ENCODE peak calls at places on chromosomes 5 and 9, in four cellular contexts. B is DMS153, M is EH, Q is HEK293T. D is an unnamed sample.

GRCh38 chr9:91163773-91164471 is 197.8 kb downstream of the AUH start:
- DNase-seq in B (no peak), M (no peak), Q (no peak), D (peak)

GRCh38 chr5:116668361-116668760 is 93.7 kb upstream of the SEMA6A start:
- DNase-seq in B (no peak), M (no peak), Q (no peak), D (no peak)

GRCh38 chr5:181069767-181070491 is 29.9 kb downstream of the BTNL9 start:
- DNase-seq in B (no peak), M (peak), Q (no peak), D (no peak)

GRCh38 chr5:91434348-91434747 is 51.2 kb upstream of the ARRDC3 start:
- DNase-seq in B (no peak), M (no peak), Q (no peak), D (no peak)

GRCh38 chr5:142720561-142721275 is 34.8 kb upstream of the FGF1 start:
- DNase-seq in B (peak), M (peak), Q (no peak), D (no peak)

GRCh38 chr9:108565651-108566378 is 290.0 kb downstream of the ACTL7B start:
- DNase-seq in B (peak), M (peak), Q (peak), D (no peak)

GRCh38 chr5:56128166-56128565 is 105.0 kb downstream of the ANKRD55 start:
- DNase-seq in B (no peak), M (no peak), Q (no peak), D (no peak)

GRCh38 chr9:116349684-116350083 is 196.1 kb downstream of the PAPPA start:
- DNase-seq in B (no peak), M (no peak), Q (no peak), D (no peak)

GRCh38 chr9:126151671-126152050 is 175.0 kb upstream of the MVB12B start:
- DNase-seq in B (peak), M (no peak), Q (peak), D (peak)

GRCh38 chr5:122653087-122654017 is 121.5 kb upstream of the SNX2 start:
- DNase-seq in B (no peak), M (peak), Q (no peak), D (no peak)

GRCh38 chr9:36765077-36765390 is 192.3 kb downstream of the MELK start:
- DNase-seq in B (no peak), M (no peak), Q (no peak), D (no peak)

GRCh38 chr5:33343661-33344327 is 97.0 kb upstream of the TARS1 start:
- DNase-seq in B (no peak), M (peak), Q (no peak), D (no peak)

GRCh38 chr5:28809811-28810750 is 1771.7 kb upstream of the CDH9 start:
- DNase-seq in B (no peak), M (no peak), Q (no peak), D (no peak)

GRCh38 chr9:116286287-116286686 is 132.7 kb downstream of the PAPPA start:
- DNase-seq in B (peak), M (no peak), Q (no peak), D (no peak)

GRCh38 chr5:78888580-78889187 is 96.4 kb downstream of the ARSB start:
- DNase-seq in B (no peak), M (no peak), Q (no peak), D (no peak)

GRCh38 chr5:154286557-154286956 is 96.0 kb downstream of the GALNT10 start:
- DNase-seq in B (no peak), M (no peak), Q (no peak), D (no peak)

GRCh38 chr5:32443541-32444190 is 874 bp downstream of the ZFR start:
- DNase-seq in B (no peak), M (peak), Q (peak), D (no peak)

GRCh38 chr9:34592895-34593601 is 3.5 kb upstream of the CNTFR start:
- DNase-seq in B (no peak), M (peak), Q (no peak), D (peak)

GRCh38 chr9:110125763-110126351 is 82.1 kb downstream of the C9orf152 start:
- DNase-seq in B (no peak), M (no peak), Q (no peak), D (no peak)

GRCh38 chr5:36944607-36945225 is 68.1 kb downstream of the NIPBL start:
- DNase-seq in B (no peak), M (peak), Q (no peak), D (no peak)

GRCh38 chr5:143248822-143249579 is 154.5 kb downstream of the NR3C1 start:
- DNase-seq in B (no peak), M (peak), Q (no peak), D (no peak)

GRCh38 chr5:77449981-77450380 is 42.1 kb downstream of the WDR41 start:
- DNase-seq in B (no peak), M (peak), Q (no peak), D (no peak)

GRCh38 chr5:166166071-166166470 is 2125.4 kb upstream of the WWC1 start:
- DNase-seq in B (peak), M (no peak), Q (no peak), D (no peak)

GRCh38 chr5:140000332-140000731 is 42.8 kb downstream of the NRG2 start:
- DNase-seq in B (no peak), M (no peak), Q (no peak), D (no peak)

GRCh38 chr9:35549466-35549865 is 55.6 kb upstream of the TESK1 start:
- DNase-seq in B (no peak), M (no peak), Q (no peak), D (no peak)

GRCh38 chr5:179866241-179867078 is 7.8 kb upstream of the MRNIP start:
- DNase-seq in B (no peak), M (no peak), Q (no peak), D (no peak)

GRCh38 chr5:128791312-128791711 is 174.0 kb upstream of the SLC27A6 start:
- DNase-seq in B (no peak), M (no peak), Q (no peak), D (no peak)

GRCh38 chr5:148729182-148729581 is 74.9 kb upstream of the HTR4 start:
- DNase-seq in B (no peak), M (no peak), Q (no peak), D (no peak)

GRCh38 chr5:81782811-81783210 is 31.9 kb upstream of the SSBP2 start:
- DNase-seq in B (no peak), M (peak), Q (no peak), D (no peak)

GRCh38 chr9:16679327-16679821 is 191.1 kb downstream of the BNC2 start:
- DNase-seq in B (no peak), M (peak), Q (no peak), D (no peak)

GRCh38 chr5:68161156-68161555 is 54.4 kb upstream of the PIK3R1 start:
- DNase-seq in B (no peak), M (no peak), Q (no peak), D (no peak)

GRCh38 chr9:99433555-99433954 is 211.5 kb downstream of the SEC61B start:
- DNase-seq in B (peak), M (peak), Q (peak), D (peak)

GRCh38 chr5:169242175-169242848 is 58.6 kb downstream of the SLIT3 start:
- DNase-seq in B (no peak), M (no peak), Q (no peak), D (no peak)

GRCh38 chr9:30609713-30610112 is 1774.7 kb upstream of the ACO1 start:
- DNase-seq in B (no peak), M (no peak), Q (no peak), D (no peak)

GRCh38 chr9:136054798-136055714 is 40.0 kb downstream of the NACC2 start:
- DNase-seq in B (no peak), M (no peak), Q (no peak), D (no peak)

GRCh38 chr9:136921718-136922117 is 22.8 kb downstream of the FBXW5 start:
- DNase-seq in B (no peak), M (no peak), Q (no peak), D (no peak)

GRCh38 chr9:92564982-92565381 is 29.2 kb upstream of the ECM2 start:
- DNase-seq in B (no peak), M (peak), Q (no peak), D (no peak)

GRCh38 chr5:123035950-123036390 is 555 bp downstream of the PPIC start:
- DNase-seq in B (no peak), M (peak), Q (peak), D (peak)

GRCh38 chr9:136586391-136586790 is 40.5 kb upstream of the NOTCH1 start:
- DNase-seq in B (no peak), M (no peak), Q (no peak), D (no peak)

D was measured in right atrium auricular region.